ENCODE peak calls at places on chromosomes 7 and 10, in nine cellular contexts. One of them, this sample, is unnamed.

GRCh38 chr7:47743898-47744612 is 162.1 kb upstream of the TNS3 start:
- DNase-seq in transverse colon: no peak
- DNase-seq in heart right ventricle: no peak
- DNase-seq in HCT116: no peak
- DNase-seq in spleen: peak; percentile 67
- DNase-seq in uterus: no peak
- DNase-seq in left ventricle myocardium inferior: no peak
- DNase-seq in OCI-LY7: no peak
- DNase-seq in SK-N-SH: no peak
- DNase-seq in this sample: peak; percentile 74

GRCh38 chr10:11397566-11397965 is 213.9 kb downstream of the USP6NL start:
- DNase-seq in OCI-LY7: no peak
- DNase-seq in heart right ventricle: no peak
- DNase-seq in spleen: no peak
- DNase-seq in transverse colon: no peak
- DNase-seq in SK-N-SH: no peak
- DNase-seq in left ventricle myocardium inferior: no peak
- DNase-seq in uterus: no peak
- DNase-seq in HCT116: no peak
- DNase-seq in this sample: no peak

GRCh38 chr7:124635416-124635815 is 130.2 kb downstream of the GPR37 start:
- DNase-seq in SK-N-SH: no peak
- DNase-seq in left ventricle myocardium inferior: no peak
- DNase-seq in transverse colon: no peak
- DNase-seq in heart right ventricle: no peak
- DNase-seq in uterus: no peak
- DNase-seq in HCT116: no peak
- DNase-seq in spleen: no peak
- DNase-seq in OCI-LY7: no peak
- DNase-seq in this sample: no peak

GRCh38 chr7:158109364-158110033 is 478.1 kb downstream of the PTPRN2 start:
- DNase-seq in HCT116: no peak
- DNase-seq in transverse colon: no peak
- DNase-seq in heart right ventricle: no peak
- DNase-seq in spleen: no peak
- DNase-seq in left ventricle myocardium inferior: no peak
- DNase-seq in OCI-LY7: peak; percentile 1
- DNase-seq in SK-N-SH: no peak
- DNase-seq in uterus: no peak
- DNase-seq in this sample: no peak

GRCh38 chr7:12090757-12091134 is 120.3 kb upstream of the TMEM106B start:
- DNase-seq in OCI-LY7: no peak
- DNase-seq in uterus: no peak
- DNase-seq in heart right ventricle: no peak
- DNase-seq in left ventricle myocardium inferior: no peak
- DNase-seq in spleen: peak; percentile 60
- DNase-seq in HCT116: no peak
- DNase-seq in SK-N-SH: peak; percentile 32
- DNase-seq in transverse colon: no peak
- DNase-seq in this sample: no peak

GRCh38 chr10:83542774-83543291 is 596.5 kb upstream of the GHITM start:
- DNase-seq in HCT116: no peak
- DNase-seq in SK-N-SH: no peak
- DNase-seq in heart right ventricle: peak; percentile 31
- DNase-seq in spleen: no peak
- DNase-seq in OCI-LY7: no peak
- DNase-seq in uterus: no peak
- DNase-seq in transverse colon: no peak
- DNase-seq in left ventricle myocardium inferior: no peak
- DNase-seq in this sample: no peak

GRCh38 chr7:115271332-115272235 is 349.7 kb downstream of the MDFIC start:
- DNase-seq in heart right ventricle: no peak
- DNase-seq in transverse colon: no peak
- DNase-seq in HCT116: no peak
- DNase-seq in left ventricle myocardium inferior: no peak
- DNase-seq in OCI-LY7: no peak
- DNase-seq in spleen: no peak
- DNase-seq in uterus: no peak
- DNase-seq in SK-N-SH: no peak
- DNase-seq in this sample: no peak

GRCh38 chr10:92240289-92241157 is 50.4 kb downstream of the CPEB3 start:
- DNase-seq in uterus: peak; percentile 35
- DNase-seq in HCT116: no peak
- DNase-seq in spleen: peak; percentile 75
- DNase-seq in OCI-LY7: peak; percentile 79
- DNase-seq in heart right ventricle: peak; percentile 80
- DNase-seq in left ventricle myocardium inferior: no peak
- DNase-seq in SK-N-SH: peak; percentile 76
- DNase-seq in transverse colon: peak; percentile 78
- DNase-seq in this sample: no peak

GRCh38 chr7:91330378-91331295 is 66.4 kb downstream of the FZD1 start:
- DNase-seq in uterus: no peak
- DNase-seq in HCT116: no peak
- DNase-seq in OCI-LY7: no peak
- DNase-seq in SK-N-SH: no peak
- DNase-seq in heart right ventricle: no peak
- DNase-seq in spleen: no peak
- DNase-seq in left ventricle myocardium inferior: no peak
- DNase-seq in transverse colon: no peak
- DNase-seq in this sample: no peak

GRCh38 chr10:111086602-111087001 is 9.8 kb downstream of the ADRA2A start:
- DNase-seq in transverse colon: no peak
- DNase-seq in SK-N-SH: no peak
- DNase-seq in left ventricle myocardium inferior: no peak
- DNase-seq in heart right ventricle: no peak
- DNase-seq in spleen: no peak
- DNase-seq in OCI-LY7: no peak
- DNase-seq in HCT116: no peak
- DNase-seq in uterus: no peak
- DNase-seq in this sample: no peak

GRCh38 chr10:35795131-35795819 is 153.2 kb upstream of the FZD8 start:
- DNase-seq in left ventricle myocardium inferior: no peak
- DNase-seq in spleen: no peak
- DNase-seq in heart right ventricle: no peak
- DNase-seq in OCI-LY7: no peak
- DNase-seq in uterus: no peak
- DNase-seq in SK-N-SH: no peak
- DNase-seq in HCT116: no peak
- DNase-seq in transverse colon: no peak
- DNase-seq in this sample: no peak

GRCh38 chr7:73734619-73735525 is 3.7 kb downstream of the ABHD11 start:
- DNase-seq in left ventricle myocardium inferior: peak; percentile 43
- DNase-seq in transverse colon: peak; percentile 94
- DNase-seq in heart right ventricle: peak; percentile 50
- DNase-seq in SK-N-SH: peak; percentile 89
- DNase-seq in uterus: peak; percentile 42
- DNase-seq in OCI-LY7: peak; percentile 91
- DNase-seq in spleen: peak; percentile 93
- DNase-seq in HCT116: peak; percentile 89
- DNase-seq in this sample: peak; percentile 89

GRCh38 chr10:125231116-125231812 is 70.9 kb upstream of the CTBP2 start:
- DNase-seq in uterus: peak; percentile 17
- DNase-seq in heart right ventricle: no peak
- DNase-seq in OCI-LY7: no peak
- DNase-seq in left ventricle myocardium inferior: no peak
- DNase-seq in transverse colon: no peak
- DNase-seq in SK-N-SH: peak; percentile 41
- DNase-seq in spleen: peak; percentile 54
- DNase-seq in HCT116: peak; percentile 87
- DNase-seq in this sample: no peak

GRCh38 chr7:105218215-105218614 is 170.5 kb downstream of the SRPK2 start:
- DNase-seq in transverse colon: no peak
- DNase-seq in uterus: no peak
- DNase-seq in spleen: no peak
- DNase-seq in SK-N-SH: no peak
- DNase-seq in left ventricle myocardium inferior: no peak
- DNase-seq in HCT116: peak; percentile 50
- DNase-seq in heart right ventricle: no peak
- DNase-seq in OCI-LY7: no peak
- DNase-seq in this sample: no peak

GRCh38 chr10:6239213-6239991 is 36.7 kb downstream of the PFKFB3 start:
- DNase-seq in spleen: no peak
- DNase-seq in OCI-LY7: peak; percentile 9
- DNase-seq in HCT116: peak; percentile 91
- DNase-seq in SK-N-SH: peak; percentile 88
- DNase-seq in left ventricle myocardium inferior: no peak
- DNase-seq in transverse colon: peak; percentile 42
- DNase-seq in uterus: peak; percentile 51
- DNase-seq in heart right ventricle: peak; percentile 50
- DNase-seq in this sample: no peak

GRCh38 chr7:140683657-140684056 is 10.9 kb downstream of the ADCK2 start:
- DNase-seq in uterus: no peak
- DNase-seq in spleen: peak; percentile 8
- DNase-seq in SK-N-SH: no peak
- DNase-seq in OCI-LY7: no peak
- DNase-seq in transverse colon: no peak
- DNase-seq in HCT116: no peak
- DNase-seq in heart right ventricle: no peak
- DNase-seq in left ventricle myocardium inferior: no peak
- DNase-seq in this sample: no peak

GRCh38 chr7:27143950-27144798 is 693 bp upstream of the HOXA5 start:
- DNase-seq in OCI-LY7: no peak
- DNase-seq in heart right ventricle: no peak
- DNase-seq in HCT116: no peak
- DNase-seq in left ventricle myocardium inferior: no peak
- DNase-seq in uterus: no peak
- DNase-seq in spleen: peak; percentile 25
- DNase-seq in transverse colon: peak; percentile 53
- DNase-seq in SK-N-SH: no peak
- DNase-seq in this sample: no peak
- H3K4me1 ChIP-seq in OCI-LY7: peaks cover 13% of the 10 kb centered on the region
- H3K4me1 ChIP-seq in heart right ventricle: peaks cover 44% of the 10 kb centered on the region
- H3K4me1 ChIP-seq in HCT116: peaks cover 6% of the 10 kb centered on the region
- H3K4me1 ChIP-seq in left ventricle myocardium inferior: peaks cover 55% of the 10 kb centered on the region
- H3K4me1 ChIP-seq in uterus: no peaks in the 10 kb centered on the region
- H3K4me1 ChIP-seq in spleen: peaks cover 43% of the 10 kb centered on the region
- H3K4me1 ChIP-seq in transverse colon: peaks cover 69% of the 10 kb centered on the region
- H3K4me1 ChIP-seq in SK-N-SH: peaks cover 11% of the 10 kb centered on the region
- H3K4me1 ChIP-seq in this sample: no peaks in the 10 kb centered on the region

DNA sequence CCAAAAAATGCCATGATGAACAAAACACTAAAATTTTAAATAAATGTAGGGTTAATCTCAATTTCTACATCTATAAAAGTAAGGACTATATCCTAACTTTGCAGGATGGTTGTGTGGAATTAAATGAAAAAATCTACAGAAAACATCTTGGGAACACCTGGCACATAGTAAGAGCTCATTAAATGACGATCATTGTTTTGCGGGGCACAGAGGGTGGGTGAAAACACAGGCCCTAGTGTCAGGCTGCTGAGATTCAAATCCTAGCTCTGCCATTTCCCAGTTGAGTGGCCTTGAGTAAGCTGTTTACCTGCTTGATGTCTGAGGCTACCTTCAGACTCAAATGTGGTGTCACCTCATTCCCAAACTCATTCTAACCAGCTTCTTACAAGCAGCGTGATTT is 35.6 kb downstream of the BTBD16 start:
- DNase-seq in transverse colon: no peak
- DNase-seq in uterus: no peak
- DNase-seq in SK-N-SH: no peak
- DNase-seq in HCT116: no peak
- DNase-seq in left ventricle myocardium inferior: no peak
- DNase-seq in heart right ventricle: no peak
- DNase-seq in OCI-LY7: no peak
- DNase-seq in spleen: no peak
- DNase-seq in this sample: no peak
- H3K27ac ChIP-seq in transverse colon: peak overlapping the region; percentile 88
- H3K27ac ChIP-seq in uterus: peak overlapping the region; percentile 95
- H3K27ac ChIP-seq in SK-N-SH: peak overlapping the region; percentile 88
- H3K27ac ChIP-seq in HCT116: peak overlapping the region; percentile 95
- H3K27ac ChIP-seq in left ventricle myocardium inferior: peak overlapping the region; percentile 85
- H3K27ac ChIP-seq in heart right ventricle: no peak overlapping the region
- H3K27ac ChIP-seq in OCI-LY7: peak overlapping the region; percentile 79
- H3K27ac ChIP-seq in spleen: no peak overlapping the region
- H3K27ac ChIP-seq in this sample: no peak overlapping the region

DNA sequence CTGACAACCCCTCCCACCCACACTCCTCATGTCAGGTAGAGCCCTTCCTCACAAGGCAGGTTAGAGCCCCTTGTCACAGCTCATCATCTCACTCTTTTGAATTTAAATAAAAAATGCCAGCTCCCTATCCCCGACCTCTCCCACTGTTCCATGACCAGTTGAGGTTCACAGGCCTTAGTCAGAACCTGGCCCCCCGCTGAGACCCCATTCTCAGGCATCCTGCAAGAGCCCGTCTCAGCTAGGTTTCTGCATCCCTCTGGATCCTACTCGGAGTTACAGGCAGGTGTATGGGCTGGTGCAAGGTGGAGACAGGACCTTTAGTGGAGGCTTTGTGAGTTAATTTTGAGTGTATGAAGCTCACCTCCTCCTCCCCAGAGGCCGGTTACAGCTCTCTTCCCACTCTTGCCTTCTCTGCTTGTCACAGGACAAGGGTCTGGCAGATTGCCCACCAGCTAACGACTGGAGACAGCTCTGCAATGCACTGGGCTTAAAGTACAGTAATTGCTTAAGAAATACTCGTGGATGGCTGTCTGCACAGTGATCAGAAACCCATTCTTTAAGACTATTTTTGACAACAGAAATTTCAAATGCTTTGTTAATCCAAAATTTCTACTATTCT is 394.9 kb upstream of the DPP6 start:
- DNase-seq in uterus: no peak
- DNase-seq in spleen: no peak
- DNase-seq in left ventricle myocardium inferior: no peak
- DNase-seq in SK-N-SH: no peak
- DNase-seq in HCT116: no peak
- DNase-seq in transverse colon: no peak
- DNase-seq in heart right ventricle: no peak
- DNase-seq in OCI-LY7: no peak
- DNase-seq in this sample: no peak
- H3K9me3 ChIP-seq in uterus: no peaks in the 10 kb centered on the region
- H3K9me3 ChIP-seq in spleen: peaks cover 23% of the 10 kb centered on the region
- H3K9me3 ChIP-seq in left ventricle myocardium inferior: peaks cover 25% of the 10 kb centered on the region
- H3K9me3 ChIP-seq in SK-N-SH: no peaks in the 10 kb centered on the region
- H3K9me3 ChIP-seq in HCT116: peaks cover 8% of the 10 kb centered on the region
- H3K9me3 ChIP-seq in transverse colon: no peaks in the 10 kb centered on the region
- H3K9me3 ChIP-seq in heart right ventricle: no peaks in the 10 kb centered on the region
- H3K9me3 ChIP-seq in OCI-LY7: no peaks in the 10 kb centered on the region
- H3K9me3 ChIP-seq in this sample: peaks cover 4% of the 10 kb centered on the region

GRCh38 chr7:83872501-83872900 is 223.6 kb upstream of the SEMA3E start:
- DNase-seq in uterus: no peak
- DNase-seq in SK-N-SH: no peak
- DNase-seq in transverse colon: no peak
- DNase-seq in heart right ventricle: no peak
- DNase-seq in OCI-LY7: no peak
- DNase-seq in spleen: no peak
- DNase-seq in HCT116: no peak
- DNase-seq in left ventricle myocardium inferior: no peak
- DNase-seq in this sample: no peak

GRCh38 chr7:83882551-83882950 is 233.6 kb upstream of the SEMA3E start:
- DNase-seq in OCI-LY7: no peak
- DNase-seq in SK-N-SH: no peak
- DNase-seq in transverse colon: no peak
- DNase-seq in HCT116: no peak
- DNase-seq in heart right ventricle: no peak
- DNase-seq in uterus: no peak
- DNase-seq in left ventricle myocardium inferior: no peak
- DNase-seq in spleen: no peak
- DNase-seq in this sample: no peak

GRCh38 chr7:83879103-83879502 is 230.2 kb upstream of the SEMA3E start:
- DNase-seq in left ventricle myocardium inferior: no peak
- DNase-seq in uterus: no peak
- DNase-seq in heart right ventricle: no peak
- DNase-seq in spleen: no peak
- DNase-seq in transverse colon: no peak
- DNase-seq in OCI-LY7: no peak
- DNase-seq in HCT116: no peak
- DNase-seq in SK-N-SH: no peak
- DNase-seq in this sample: no peak

GRCh38 chr7:83876593-83876992 is 227.7 kb upstream of the SEMA3E start:
- DNase-seq in transverse colon: no peak
- DNase-seq in SK-N-SH: no peak
- DNase-seq in left ventricle myocardium inferior: no peak
- DNase-seq in uterus: no peak
- DNase-seq in OCI-LY7: no peak
- DNase-seq in HCT116: no peak
- DNase-seq in spleen: no peak
- DNase-seq in heart right ventricle: no peak
- DNase-seq in this sample: no peak
- H3K4me1 ChIP-seq in transverse colon: no peaks in the 10 kb centered on the region
- H3K4me1 ChIP-seq in SK-N-SH: no peaks in the 10 kb centered on the region
- H3K4me1 ChIP-seq in left ventricle myocardium inferior: no peaks in the 10 kb centered on the region
- H3K4me1 ChIP-seq in uterus: no peaks in the 10 kb centered on the region
- H3K4me1 ChIP-seq in OCI-LY7: no peaks in the 10 kb centered on the region
- H3K4me1 ChIP-seq in HCT116: no peaks in the 10 kb centered on the region
- H3K4me1 ChIP-seq in spleen: no peaks in the 10 kb centered on the region
- H3K4me1 ChIP-seq in heart right ventricle: no peaks in the 10 kb centered on the region
- H3K4me1 ChIP-seq in this sample: no peaks in the 10 kb centered on the region

This sample was measured in aorta.